ENCODE peak calls at places on chromosomes 11 and 22, in ten cellular contexts. F is CD4-positive, alpha-beta T cell; C is activated CD4-positive, alpha-beta T cell treated with anti-CD3 and anti-CD28 coated beads, Interleukin-2, amount 50 U/mL, for 4 hours; L is stimulated activated CD8-positive, alpha-beta memory T cell treated with anti-CD3 and anti-CD28 coated beads, Interleukin-4, amount 100 ng/mL, for 24 hours; Y is DMS153; W is A172; B is effector CD4-positive, alpha-beta T cell; N is glomerular endothelial cell; T is smooth muscle cell of the brain vasculature; O is dorsolateral prefrontal cortex. V is an unnamed sample.

GRCh38 chr11:109086931-109087330 is 335.1 kb upstream of the C11orf87 start:
- DNase-seq in F (no peak), C (no peak), T (no peak), W (no peak), Y (no peak), O (no peak), B (no peak), N (no peak), L (no peak), V (no peak)

GRCh38 chr11:75338516-75339218 is 12.8 kb downstream of the ARRB1 start:
- DNase-seq in B (no peak), L (no peak), C (no peak), T (no peak), Y (no peak), N (no peak), W (no peak), F (no peak), O (no peak), V (no peak)

GRCh38 chr11:3169235-3169951 is 4.3 kb upstream of the OSBPL5 start:
- DNase-seq in C (no peak), B (no peak), L (no peak), Y (no peak), N (no peak), O (peak; percentile 69), W (peak; percentile 81), F (no peak), T (no peak), V (peak; percentile 31)

GRCh38 chr11:76977791-76978190 is 56.4 kb upstream of the B3GNT6 start:
- DNase-seq in Y (no peak), T (no peak), W (no peak), B (no peak), F (no peak), L (no peak), O (no peak), N (no peak), C (no peak), V (no peak)

GRCh38 chr11:833114-833791 is 501 bp downstream of the CD151 start:
- DNase-seq in B (peak; percentile 24), C (no peak), N (no peak), T (no peak), W (peak; percentile 50), L (no peak), F (no peak), O (no peak), Y (no peak), V (no peak)

GRCh38 chr11:46890665-46891064 is 27.7 kb downstream of the LRP4 start:
- DNase-seq in N (no peak), W (peak; percentile 35), L (no peak), C (no peak), F (no peak), O (no peak), Y (no peak), T (no peak), B (no peak), V (no peak)

GRCh38 chr11:67522338-67522737 is 908 bp downstream of the CABP2 start:
- DNase-seq in B (no peak), C (no peak), L (no peak), N (no peak), F (no peak), Y (no peak), W (no peak), O (no peak), T (no peak), V (no peak)

GRCh38 chr11:35158371-35159081 is 19.6 kb downstream of the CD44 start:
- DNase-seq in F (no peak), O (no peak), C (no peak), W (no peak), L (no peak), Y (peak; percentile 38), T (no peak), N (no peak), B (no peak), V (peak; percentile 74)

GRCh38 chr11:123718075-123718868 is 23.2 kb downstream of the ZNF202 start:
- DNase-seq in N (no peak), L (no peak), O (no peak), B (no peak), C (no peak), T (no peak), W (no peak), Y (no peak), F (no peak), V (no peak)

GRCh38 chr11:115626414-115626813 is 122.2 kb upstream of the CADM1 start:
- DNase-seq in N (no peak), O (no peak), T (no peak), W (peak; percentile 4), C (no peak), Y (no peak), F (no peak), B (no peak), L (no peak), V (no peak)

GRCh38 chr22:21726650-21727049 is 8.9 kb downstream of the YPEL1 start:
- DNase-seq in F (no peak), Y (no peak), C (no peak), B (no peak), T (no peak), L (peak; percentile 22), N (no peak), W (no peak), O (no peak), V (no peak)

GRCh38 chr11:58024601-58025091 is 965 bp downstream of the OR9Q1 start:
- DNase-seq in L (no peak), T (no peak), F (no peak), C (no peak), B (no peak), O (no peak), N (peak; percentile 92), W (peak; percentile 16), Y (peak; percentile 71), V (no peak)

GRCh38 chr11:69662806-69663205 is 12.3 kb downstream of the LTO1 start:
- DNase-seq in N (no peak), O (peak; percentile 22), F (no peak), C (no peak), Y (no peak), L (no peak), B (no peak), T (no peak), W (no peak), V (no peak)